ENCODE peak calls at places on chromosome 15, in four cellular contexts. Q is cardiac fibroblast, M is left ventricle myocardium inferior, F is caudate nucleus. C is an unnamed sample.

GRCh38 chr15:80804970-80805495 is 25.9 kb downstream of the CEMIP start:
- DNase-seq in M (no peak), Q (no peak), F (no peak), C (no peak)

GRCh38 chr15:65856821-65857455 is 12.4 kb upstream of the RAB11A start:
- DNase-seq in Q (peak; percentile 75), F (no peak), M (peak; percentile 47), C (peak; percentile 76)

GRCh38 chr15:44713006-44713966 is 2.0 kb downstream of the B2M start:
- DNase-seq in Q (peak; percentile 56), F (no peak), M (no peak), C (peak; percentile 79)

GRCh38 chr15:52186651-52187486 is 4.3 kb downstream of the GNB5 start:
- DNase-seq in Q (no peak), F (no peak), M (no peak), C (no peak)

GRCh38 chr15:85828026-85828597 is 33.4 kb upstream of the KLHL25 start:
- DNase-seq in Q (no peak), F (no peak), M (no peak), C (peak; percentile 14)

GRCh38 chr15:59762558-59762957 is 73.4 kb upstream of the BNIP2 start:
- DNase-seq in F (no peak), M (no peak), Q (no peak), C (no peak)

GRCh38 chr15:77075528-77075927 is 4.6 kb upstream of the TSPAN3 start:
- DNase-seq in F (peak; percentile 12), Q (no peak), M (no peak), C (peak; percentile 80)

GRCh38 chr15:101244039-101244781 is 7.6 kb downstream of the CHSY1 start:
- DNase-seq in M (no peak), Q (peak; percentile 34), F (no peak), C (no peak)

GRCh38 chr15:62899090-62899493 is 143.5 kb upstream of the TPM1 start:
- DNase-seq in Q (no peak), F (no peak), M (no peak), C (no peak)

GRCh38 chr15:49865925-49866757 is 245.3 kb downstream of the DTWD1 start:
- DNase-seq in F (no peak), Q (peak; percentile 78), M (no peak), C (no peak)

GRCh38 chr15:82124331-82125263 is 78.8 kb upstream of the MEX3B start:
- DNase-seq in M (no peak), Q (no peak), F (no peak), C (no peak)

GRCh38 chr15:41966920-41967465 is 5.4 kb downstream of the EHD4 start:
- DNase-seq in F (no peak), M (no peak), Q (no peak), C (no peak)

GRCh38 chr15:37220949-37221670 is 120.8 kb upstream of the MEIS2 start:
- DNase-seq in Q (no peak), F (peak; percentile 3), M (no peak), C (no peak)

GRCh38 chr15:73593278-73594074 is 39.7 kb downstream of the NPTN start:
- DNase-seq in M (no peak), F (no peak), Q (peak; percentile 49), C (no peak)

GRCh38 chr15:70203981-70204560 is 106.4 kb upstream of the TLE3 start:
- DNase-seq in Q (no peak), M (no peak), F (no peak), C (no peak)

GRCh38 chr15:69666441-69666882 is 213.8 kb downstream of the RPLP1 start:
- DNase-seq in M (peak; percentile 25), Q (peak; percentile 74), F (no peak), C (no peak)

GRCh38 chr15:55694652-55695150 is 48.3 kb downstream of the PRTG start:
- DNase-seq in F (no peak), Q (no peak), M (no peak), C (no peak)

GRCh38 chr15:72585659-72586058 is 68.8 kb upstream of the GOLGA6B start:
- DNase-seq in F (no peak), M (no peak), Q (peak; percentile 50), C (peak; percentile 57)

GRCh38 chr15:80127911-80128310 is 24.9 kb upstream of the FAH start:
- DNase-seq in F (no peak), Q (peak; percentile 46), M (no peak), C (no peak)